ENCODE peak calls at places on chromosome 12, in ten cellular contexts. L is gastrocnemius medialis, D is heart right ventricle, P is pancreas, N is uterus, Y is psoas muscle, T is lower lobe of right lung, M is ovary, Q is cardiac muscle cell, E is breast epithelium. V is an unnamed sample.
A peak's percentile ranks its signal among the peaks of the same experiment; 100 is the strongest.

GRCh38 chr12:19837543-19837942 is 398.3 kb downstream of the AEBP2 start:
- DNase-seq in L (no peak), D (no peak), P (no peak), N (no peak), Y (no peak), T (no peak), M (no peak), Q (peak; percentile 44), E (no peak), V (no peak)

GRCh38 chr12:2891240-2892053 is 756 bp downstream of the TULP3 start:
- DNase-seq in L (peak; percentile 16), D (peak; percentile 57), P (peak; percentile 47), N (peak; percentile 56), Y (peak; percentile 76), T (peak; percentile 65), M (no peak), Q (peak; percentile 71), E (peak; percentile 49), V (no peak)

GRCh38 chr12:30796508-30796780 is 41.7 kb upstream of the CAPRIN2 start:
- DNase-seq in L (peak; percentile 33), D (peak; percentile 21), P (peak; percentile 35), N (no peak), Y (peak; percentile 62), T (no peak), M (peak; percentile 48), Q (peak; percentile 73), E (no peak), V (no peak)

GRCh38 chr12:72098622-72099021 is 160.0 kb downstream of the TPH2 start:
- DNase-seq in L (no peak), D (no peak), P (no peak), N (no peak), Y (no peak), T (no peak), M (no peak), Q (peak; percentile 0), E (no peak), V (no peak)

GRCh38 chr12:26153421-26154154 is 28.8 kb upstream of the BHLHE41 start:
- DNase-seq in L (peak; percentile 24), D (no peak), P (peak; percentile 71), N (peak; percentile 45), Y (no peak), T (no peak), M (peak; percentile 26), Q (peak; percentile 92), E (no peak), V (no peak)

GRCh38 chr12:101116911-101117310 is 93.1 kb downstream of the SLC5A8 start:
- DNase-seq in L (no peak), D (no peak), P (no peak), N (no peak), Y (no peak), T (no peak), M (no peak), Q (no peak), E (no peak), V (no peak)

GRCh38 chr12:28780096-28780495 is 369.0 kb upstream of the FAR2 start:
- DNase-seq in L (no peak), D (no peak), P (no peak), N (no peak), Y (no peak), T (no peak), M (no peak), Q (peak; percentile 46), E (no peak), V (no peak)

GRCh38 chr12:28017873-28018255 is 45.3 kb upstream of the PTHLH start:
- DNase-seq in L (no peak), D (no peak), P (no peak), N (no peak), Y (no peak), T (no peak), M (no peak), Q (no peak), E (no peak), V (no peak)

GRCh38 chr12:83817730-83818129 is 1094.9 kb downstream of the SLC6A15 start:
- DNase-seq in L (no peak), D (no peak), P (no peak), N (no peak), Y (no peak), T (no peak), M (no peak), Q (no peak), E (no peak), V (no peak)

GRCh38 chr12:52942914-52943207 is 6.1 kb upstream of the KRT18 start:
- DNase-seq in L (no peak), D (no peak), P (no peak), N (no peak), Y (no peak), T (no peak), M (no peak), Q (no peak), E (no peak), V (no peak)

GRCh38 chr12:56256326-56256960 is 1.7 kb downstream of the ANKRD52 start:
- DNase-seq in L (no peak), D (no peak), P (no peak), N (no peak), Y (peak; percentile 92), T (no peak), M (no peak), Q (peak; percentile 44), E (no peak), V (no peak)

GRCh38 chr12:47725893-47726292 is 603 bp upstream of the ENDOU start:
- DNase-seq in L (no peak), D (no peak), P (no peak), N (no peak), Y (no peak), T (no peak), M (no peak), Q (peak; percentile 79), E (no peak), V (no peak)

GRCh38 chr12:6635375-6635855 is 344 bp downstream of the LPAR5 start:
- DNase-seq in L (no peak), D (no peak), P (no peak), N (no peak), Y (peak; percentile 35), T (no peak), M (no peak), Q (no peak), E (no peak), V (no peak)

GRCh38 chr12:58711968-58712367 is 208.3 kb downstream of the LRIG3 start:
- DNase-seq in L (no peak), D (no peak), P (no peak), N (no peak), Y (no peak), T (no peak), M (no peak), Q (peak; percentile 20), E (no peak), V (no peak)

GRCh38 chr12:109440851-109441490 is 36.1 kb downstream of the KCTD10 start:
- DNase-seq in L (no peak), D (no peak), P (no peak), N (no peak), Y (no peak), T (no peak), M (no peak), Q (peak; percentile 61), E (peak; percentile 55), V (no peak)
- H3K36me3 ChIP-seq in L (peaks cover 2% of the 10 kb centered on the region), D (no peaks in the 10 kb centered on the region), P (no peaks in the 10 kb centered on the region), N (no peaks in the 10 kb centered on the region), Y (no peaks in the 10 kb centered on the region), T (peaks cover 12% of the 10 kb centered on the region), M (no peaks in the 10 kb centered on the region), Q (no peaks in the 10 kb centered on the region), E (no peaks in the 10 kb centered on the region), V (peaks cover 22% of the 10 kb centered on the region)

GRCh38 chr12:91225316-91225715 is 42.7 kb upstream of the DCN start:
- DNase-seq in L (no peak), D (no peak), P (no peak), N (no peak), Y (no peak), T (no peak), M (no peak), Q (peak; percentile 41), E (no peak), V (no peak)
- TF ChIP-seq CTCF in L (no peak), D (no peak), P (no peak), N (no peak), Y (no peak), T (no peak), M (no peak), Q (no peak), E (no peak), V (no peak)

GRCh38 chr12:106973545-106973944 is 13.4 kb downstream of the MTERF2 start:
- DNase-seq in L (no peak), D (no peak), P (no peak), N (no peak), Y (no peak), T (no peak), M (no peak), Q (no peak), E (no peak), V (no peak)

GRCh38 chr12:106974525-106974924 is 12.4 kb downstream of the MTERF2 start:
- DNase-seq in L (no peak), D (no peak), P (no peak), N (no peak), Y (no peak), T (no peak), M (no peak), Q (no peak), E (no peak), V (no peak)

GRCh38 chr12:106976668-106977067 is 10.3 kb downstream of the MTERF2 start:
- DNase-seq in L (no peak), D (no peak), P (peak; percentile 35), N (no peak), Y (no peak), T (no peak), M (no peak), Q (no peak), E (no peak), V (no peak)

GRCh38 chr12:106976013-106976658 is 10.8 kb downstream of the MTERF2 start:
- DNase-seq in L (no peak), D (no peak), P (no peak), N (no peak), Y (no peak), T (no peak), M (no peak), Q (peak; percentile 85), E (no peak), V (no peak)

DNA sequence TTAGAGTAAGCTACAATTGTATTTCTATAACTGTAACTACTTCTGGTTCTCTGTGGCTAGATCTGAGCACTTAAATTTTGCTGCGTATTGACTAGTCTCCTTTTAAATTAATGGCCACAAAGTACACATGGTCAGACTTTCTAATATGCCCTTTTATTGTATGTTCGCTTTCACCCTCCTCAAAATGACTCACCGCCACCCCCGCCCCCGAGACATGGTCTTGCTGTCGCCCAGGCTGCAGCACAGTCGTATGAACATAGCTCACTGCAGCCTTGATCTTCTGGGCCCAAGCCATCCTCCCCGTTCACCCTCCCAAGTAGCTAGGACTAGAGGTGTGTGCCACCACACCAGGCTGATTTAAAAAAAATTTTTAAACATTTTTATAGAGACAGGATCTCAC is 11.8 kb downstream of the MTERF2 start:
- DNase-seq in L (no peak), D (no peak), P (peak; percentile 23), N (no peak), Y (no peak), T (no peak), M (no peak), Q (no peak), E (no peak), V (no peak)
- H3K36me3 ChIP-seq in L (peaks cover 14% of the 10 kb centered on the region), D (no peaks in the 10 kb centered on the region), P (no peaks in the 10 kb centered on the region), N (no peaks in the 10 kb centered on the region), Y (no peaks in the 10 kb centered on the region), T (peaks cover 21% of the 10 kb centered on the region), M (no peaks in the 10 kb centered on the region), Q (peaks cover 12% of the 10 kb centered on the region), E (no peaks in the 10 kb centered on the region), V (peaks cover 2% of the 10 kb centered on the region)

DNA sequence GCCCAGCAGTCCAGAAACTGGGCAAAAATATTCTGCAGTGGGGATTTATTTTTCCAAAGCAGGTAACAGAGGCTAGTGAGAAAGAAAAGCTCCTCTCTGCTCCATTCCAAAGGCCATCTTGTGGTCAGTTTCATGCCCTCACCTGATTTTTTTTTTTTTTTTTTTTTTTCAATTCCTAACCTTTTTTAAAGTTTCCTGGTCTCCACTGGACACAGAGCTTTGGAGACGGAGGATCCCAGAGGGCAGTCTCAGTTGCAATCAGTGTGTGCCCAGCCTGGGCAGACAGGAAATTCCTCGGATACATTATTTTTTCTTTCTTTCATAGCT is 178.7 kb upstream of the BCL2L14 start:
- DNase-seq in L (no peak), D (no peak), P (no peak), N (no peak), Y (no peak), T (no peak), M (no peak), Q (no peak), E (no peak), V (no peak)
- TF ChIP-seq CTCF in L (no peak), D (peak; percentile 48), P (no peak), N (no peak), Y (peak; percentile 31), T (peak; percentile 27), M (no peak), Q (peak; percentile 21), E (no peak), V (no peak)

V was measured in tibial nerve.